ENCODE peak calls at places on chromosomes 7 and 10, in nine cellular contexts. I, B, N, J, L, A, V, C and O are unnamed samples.

GRCh38 chr7:27901028-27901760 is 161.2 kb downstream of the TAX1BP1 start:
- DNase-seq in N (no peak), I (no peak), L (no peak), B (peak; percentile 34), A (no peak), J (peak; percentile 53), V (no peak), C (peak; percentile 59), O (no peak)

GRCh38 chr10:98332623-98333269 is 64.8 kb upstream of the LOXL4 start:
- DNase-seq in B (no peak), V (no peak), J (no peak), C (no peak), A (no peak), I (no peak), L (no peak), N (peak; percentile 27), O (no peak)

GRCh38 chr7:142338633-142339501 is 81.0 kb upstream of the PRSS58 start:
- DNase-seq in B (peak; percentile 88), J (no peak), A (no peak), I (no peak), N (no peak), L (no peak), C (peak; percentile 37), V (peak; percentile 85), O (no peak)

GRCh38 chr10:87794285-87794684 is 23.7 kb downstream of the ATAD1 start:
- DNase-seq in A (no peak), B (no peak), I (no peak), N (no peak), J (no peak), C (no peak), V (no peak), L (no peak), O (no peak)

GRCh38 chr10:96017227-96017687 is 26.1 kb upstream of the CCNJ start:
- DNase-seq in N (no peak), A (no peak), B (peak; percentile 17), I (no peak), J (peak; percentile 87), C (peak; percentile 62), L (peak; percentile 61), V (peak; percentile 65), O (peak; percentile 24)

GRCh38 chr7:132806834-132807233 is 230.6 kb upstream of the PLXNA4 start:
- DNase-seq in L (no peak), I (no peak), A (no peak), J (no peak), V (no peak), N (no peak), B (no peak), C (no peak), O (no peak)

GRCh38 chr7:151572136-151572535 is 52.4 kb upstream of the RHEB start:
- DNase-seq in C (no peak), B (no peak), V (no peak), N (no peak), A (no peak), J (no peak), L (no peak), I (peak; percentile 18), O (no peak)

GRCh38 chr7:48144291-48144768 is 26.9 kb upstream of the ABCA13 start:
- DNase-seq in I (no peak), N (no peak), C (no peak), L (peak; percentile 72), B (peak; percentile 51), V (no peak), A (no peak), J (peak; percentile 98), O (no peak)

GRCh38 chr7:151799506-151799905 is 77.4 kb downstream of the PRKAG2 start:
- DNase-seq in A (no peak), J (no peak), B (no peak), L (no peak), N (peak; percentile 66), I (no peak), C (no peak), V (no peak), O (no peak)

GRCh38 chr7:37495574-37496184 is 47.0 kb upstream of the ELMO1 start:
- DNase-seq in N (no peak), I (no peak), V (peak; percentile 52), C (peak; percentile 13), A (no peak), B (no peak), L (no peak), J (peak; percentile 20), O (no peak)

GRCh38 chr10:102657984-102658724 is 13.9 kb downstream of the TRIM8 start:
- DNase-seq in N (peak; percentile 76), C (no peak), L (peak; percentile 85), V (no peak), A (peak; percentile 93), J (peak; percentile 70), I (no peak), B (no peak), O (peak; percentile 70)

GRCh38 chr7:12093365-12093764 is 117.7 kb upstream of the TMEM106B start:
- DNase-seq in J (no peak), L (no peak), B (no peak), I (no peak), N (no peak), C (no peak), A (no peak), V (no peak), O (no peak)

DNA sequence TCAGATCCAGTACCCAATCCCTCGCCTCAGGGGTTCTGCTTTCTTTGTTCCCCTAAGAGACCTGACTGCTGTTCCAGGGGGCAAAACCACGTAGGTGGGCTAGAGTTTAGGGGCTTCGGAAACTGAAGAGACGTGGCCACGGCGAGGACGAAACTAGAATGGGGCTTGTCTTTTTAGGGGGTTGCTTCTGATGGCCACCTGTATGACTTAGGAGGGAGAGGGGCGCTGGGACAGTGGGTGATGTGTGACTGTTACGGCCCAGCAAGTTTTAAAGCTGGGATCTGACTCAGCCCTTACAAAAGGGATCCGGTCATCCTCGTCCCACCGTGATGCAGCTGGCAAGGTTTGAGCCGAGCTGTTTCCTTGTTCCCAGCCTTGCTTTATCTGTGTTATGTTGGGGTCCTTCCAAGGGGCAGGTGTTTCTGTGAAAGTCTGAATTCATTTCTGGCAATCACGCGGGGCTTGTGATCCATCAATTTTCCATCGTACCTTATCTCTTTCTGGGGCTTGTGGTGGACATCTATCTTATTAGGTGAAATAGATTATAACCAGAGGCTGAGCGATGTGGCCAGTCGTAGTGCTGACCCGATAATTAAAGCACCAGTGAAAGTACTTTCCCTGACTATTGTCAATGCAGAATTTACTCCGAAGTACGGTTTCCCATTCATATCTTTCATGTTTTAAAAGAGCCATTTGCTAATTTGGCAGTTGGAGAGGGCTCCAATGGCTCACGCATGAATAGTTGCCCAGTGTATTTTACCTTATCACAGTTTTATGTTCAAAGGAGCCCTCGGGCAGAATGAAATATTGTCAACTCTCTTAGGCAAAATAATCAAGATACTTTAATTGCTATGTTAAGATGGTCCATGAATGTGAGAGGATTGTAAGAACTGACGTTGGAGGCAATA is 854 bp downstream of the MET start:
- DNase-seq in J (peak; percentile 25), N (no peak), A (no peak), I (no peak), C (no peak), V (no peak), L (peak; percentile 52), B (peak; percentile 46), O (no peak)
- H3K27ac ChIP-seq in J (peak overlapping the region; percentile 83), N (peak overlapping the region; percentile 40), A (peak overlapping the region; percentile 91), I (peak overlapping the region; percentile 34), C (peak overlapping the region; percentile 15), V (no peak overlapping the region), L (peak overlapping the region; percentile 65), B (peak overlapping the region; percentile 90), O (peak overlapping the region; percentile 85)

GRCh38 chr7:84781838-84782237 is 405.0 kb downstream of the SEMA3D start:
- DNase-seq in V (no peak), J (no peak), B (no peak), I (no peak), A (no peak), N (no peak), L (no peak), C (no peak), O (no peak)

GRCh38 chr7:84786073-84786472 is 400.8 kb downstream of the SEMA3D start:
- DNase-seq in N (no peak), A (no peak), L (no peak), B (no peak), V (peak; percentile 13), I (no peak), J (no peak), C (no peak), O (no peak)

GRCh38 chr7:84780158-84781124 is 406.4 kb downstream of the SEMA3D start:
- DNase-seq in C (no peak), N (peak; percentile 70), I (no peak), V (no peak), L (no peak), B (no peak), J (no peak), A (peak; percentile 55), O (no peak)

GRCh38 chr7:84783161-84783803 is 403.6 kb downstream of the SEMA3D start:
- DNase-seq in C (no peak), B (no peak), I (no peak), N (no peak), A (no peak), L (no peak), J (peak; percentile 74), V (no peak), O (no peak)

DNA sequence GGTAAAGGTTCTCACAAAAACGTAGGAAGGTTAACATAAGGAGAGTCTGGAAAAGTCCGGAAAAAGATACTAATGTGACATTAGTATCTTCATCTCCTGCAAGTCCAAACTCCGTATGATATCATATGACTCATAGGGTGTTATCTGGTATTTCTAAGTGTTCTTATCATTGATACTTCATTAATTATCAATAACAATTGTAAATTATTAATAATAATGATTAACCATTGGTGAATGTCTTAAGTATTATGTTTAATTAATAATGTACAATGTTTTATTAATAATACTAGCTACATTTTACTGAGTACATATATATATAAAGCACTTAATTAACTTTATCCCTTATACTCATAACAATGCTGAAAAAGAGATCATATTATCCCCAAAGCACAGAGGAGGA is 402.4 kb downstream of the SEMA3D start:
- DNase-seq in N (no peak), A (no peak), C (no peak), L (no peak), V (no peak), J (peak; percentile 68), I (no peak), B (no peak), O (no peak)
- H3K27ac ChIP-seq in N (no peak overlapping the region), A (no peak overlapping the region), C (no peak overlapping the region), L (no peak overlapping the region), V (no peak overlapping the region), J (no peak overlapping the region), I (no peak overlapping the region), B (no peak overlapping the region), O (no peak overlapping the region)

DNA sequence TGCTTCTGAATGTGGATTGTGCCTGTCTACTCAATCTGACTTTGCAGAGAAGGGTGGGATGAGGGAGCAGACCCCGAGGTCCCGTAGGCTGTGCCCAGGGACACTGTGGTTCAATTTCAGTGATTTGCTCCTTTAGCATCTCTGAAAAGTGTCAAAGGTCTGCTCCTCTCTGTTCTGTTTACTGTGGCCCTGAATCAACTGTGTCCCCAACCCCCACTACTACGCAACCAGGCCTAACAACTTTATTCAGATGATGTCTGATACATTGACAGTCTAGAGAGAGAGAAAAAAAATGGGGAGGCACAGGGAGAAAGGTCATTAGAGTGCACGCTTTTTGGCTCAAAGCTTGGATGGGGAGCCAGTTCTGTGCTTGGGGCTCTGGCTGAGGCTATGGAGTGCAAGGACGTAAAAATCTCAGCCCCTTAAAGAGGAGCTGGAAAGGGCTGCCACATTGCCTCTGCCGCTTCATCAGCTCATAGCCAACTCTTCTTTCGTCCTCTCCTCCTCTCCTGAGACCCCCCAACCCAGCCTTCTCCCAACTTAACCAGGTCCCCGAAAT is 77.9 kb downstream of the FAM107B start:
- DNase-seq in V (no peak), A (no peak), C (no peak), L (no peak), I (no peak), J (no peak), B (no peak), N (no peak), O (no peak)
- H3K27ac ChIP-seq in V (no peak overlapping the region), A (no peak overlapping the region), C (no peak overlapping the region), L (no peak overlapping the region), I (no peak overlapping the region), J (no peak overlapping the region), B (no peak overlapping the region), N (no peak overlapping the region), O (no peak overlapping the region)

GRCh38 chr10:5573968-5574641 is 49.3 kb downstream of the CALML3 start:
- DNase-seq in N (peak; percentile 65), C (no peak), V (no peak), B (no peak), L (no peak), A (no peak), I (no peak), J (peak; percentile 40), O (no peak)
- H3K27ac ChIP-seq in N (no peak overlapping the region), C (no peak overlapping the region), V (no peak overlapping the region), B (no peak overlapping the region), L (no peak overlapping the region), A (no peak overlapping the region), I (no peak overlapping the region), J (no peak overlapping the region), O (no peak overlapping the region)